ENCODE peak calls at places on chromosomes 5 and 9, in five cellular contexts. Z is Peyer's patch, N is HCT116, U is upper lobe of left lung, T is H1. B is an unnamed sample.

GRCh38 chr5:127820910-127821553 is 117.8 kb downstream of the CCDC192 start:
- DNase-seq in Z (no peak), N (no peak), U (no peak), T (no peak), B (no peak)

GRCh38 chr5:134451618-134452505 is 40.2 kb upstream of the CDKN2AIPNL start:
- DNase-seq in Z (no peak), N (no peak), U (no peak), T (no peak), B (peak)

GRCh38 chr9:127524373-127524772 is 73.1 kb downstream of the LRSAM1 start:
- DNase-seq in Z (no peak), N (no peak), U (no peak), T (no peak), B (no peak)

GRCh38 chr5:174065528-174066189 is 20.2 kb downstream of the NSG2 start:
- DNase-seq in Z (no peak), N (no peak), U (no peak), T (no peak), B (no peak)

GRCh38 chr5:124156408-124157027 is 589.9 kb downstream of the ZNF608 start:
- DNase-seq in Z (no peak), N (no peak), U (no peak), T (no peak), B (no peak)

GRCh38 chr5:173333900-173334685 is 5.9 kb upstream of the STC2 start:
- DNase-seq in Z (no peak), N (no peak), U (no peak), T (no peak), B (no peak)

GRCh38 chr5:41270423-41271251 is 57.3 kb upstream of the C6 start:
- DNase-seq in Z (no peak), N (peak), U (no peak), T (no peak), B (no peak)

GRCh38 chr5:113804264-113804663 is 290.8 kb downstream of the YTHDC2 start:
- DNase-seq in Z (no peak), N (no peak), U (no peak), T (no peak), B (no peak)

GRCh38 chr9:133558191-133559126 is 24.0 kb downstream of the ADAMTSL2 start:
- DNase-seq in Z (no peak), N (peak), U (peak), T (no peak), B (peak)

GRCh38 chr9:114385412-114386181 is 2.2 kb downstream of the AKNA start:
- DNase-seq in Z (peak), N (peak), U (no peak), T (no peak), B (peak)
- TF ChIP-seq POLR2A in Z (peak), N (no peak), U (peak), T (no peak), B (no peak)

DNA sequence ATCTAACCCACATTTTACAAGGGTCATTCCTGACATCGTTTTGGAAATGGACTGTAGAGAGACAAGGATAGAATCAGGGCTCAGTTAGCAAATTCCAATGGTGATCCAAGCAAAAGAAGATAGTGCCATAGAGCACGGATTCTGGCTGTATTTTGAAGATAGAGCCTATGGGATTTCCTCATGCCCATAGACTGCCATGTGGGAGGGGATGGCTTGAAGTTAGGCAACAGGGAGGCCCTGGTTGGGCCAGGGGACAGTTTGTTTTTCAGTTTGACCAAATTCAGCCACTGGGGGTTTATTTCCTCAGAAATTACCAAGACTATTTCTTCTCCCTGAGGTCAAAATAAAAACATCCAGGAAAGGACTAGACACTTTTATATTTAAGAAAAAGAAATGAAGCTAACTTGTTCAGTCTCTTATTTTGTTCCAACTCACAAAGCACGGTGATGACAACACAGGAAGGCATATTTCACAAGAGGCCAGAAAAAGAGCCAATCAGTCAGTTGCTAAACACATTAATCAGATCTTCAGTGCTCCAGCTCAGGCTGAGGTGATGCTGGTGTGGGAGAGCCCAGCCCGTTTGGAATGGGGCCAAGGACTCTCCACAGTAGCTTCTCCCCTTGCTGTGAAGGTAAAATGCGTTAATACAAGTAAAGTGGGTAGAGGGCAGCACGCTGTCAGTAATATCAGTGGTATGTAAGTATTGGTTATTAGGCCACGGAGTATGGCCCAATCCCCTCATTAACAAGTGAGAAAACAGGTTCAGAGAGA is 4.4 kb upstream of the DCTN4 start:
- DNase-seq in Z (no peak), N (no peak), U (no peak), T (no peak), B (peak)
- TF ChIP-seq POLR2A in Z (no peak), N (no peak), U (peak), T (no peak), B (no peak)

GRCh38 chr5:65102501-65102825 is 333.7 kb downstream of the CWC27 start:
- DNase-seq in Z (no peak), N (no peak), U (no peak), T (no peak), B (no peak)

GRCh38 chr5:65104831-65105230 is 336.1 kb downstream of the CWC27 start:
- DNase-seq in Z (no peak), N (no peak), U (no peak), T (no peak), B (no peak)

GRCh38 chr5:65101706-65102105 is 333.0 kb downstream of the CWC27 start:
- DNase-seq in Z (no peak), N (no peak), U (no peak), T (no peak), B (no peak)

GRCh38 chr5:65103674-65104035 is 334.9 kb downstream of the CWC27 start:
- DNase-seq in Z (no peak), N (no peak), U (no peak), T (no peak), B (no peak)

GRCh38 chr5:65102826-65103673 is 334.3 kb downstream of the CWC27 start:
- DNase-seq in Z (peak), N (no peak), U (peak), T (peak), B (peak)
- TF ChIP-seq POLR2A in Z (peak), N (no peak), U (peak), T (peak), B (no peak)

GRCh38 chr9:676780-677458 is 164.6 kb upstream of the DMRT1 start:
- DNase-seq in Z (no peak), N (no peak), U (no peak), T (no peak), B (no peak)

GRCh38 chr9:679462-679861 is 162.0 kb upstream of the DMRT1 start:
- DNase-seq in Z (no peak), N (no peak), U (no peak), T (no peak), B (no peak)

GRCh38 chr9:675697-676370 is 165.7 kb upstream of the DMRT1 start:
- DNase-seq in Z (no peak), N (no peak), U (no peak), T (no peak), B (no peak)

GRCh38 chr9:680106-680505 is 161.4 kb upstream of the DMRT1 start:
- DNase-seq in Z (no peak), N (no peak), U (no peak), T (no peak), B (no peak)

GRCh38 chr9:677461-678097 is 163.9 kb upstream of the DMRT1 start:
- DNase-seq in Z (no peak), N (no peak), U (no peak), T (no peak), B (no peak)
- TF ChIP-seq POLR2A in Z (no peak), N (no peak), U (no peak), T (no peak), B (no peak)

GRCh38 chr5:94812232-94812631 is 193.8 kb downstream of the SLF1 start:
- DNase-seq in Z (no peak), N (no peak), U (no peak), T (no peak), B (no peak)
- TF ChIP-seq POLR2A in Z (no peak), N (no peak), U (no peak), T (no peak), B (no peak)

DNA sequence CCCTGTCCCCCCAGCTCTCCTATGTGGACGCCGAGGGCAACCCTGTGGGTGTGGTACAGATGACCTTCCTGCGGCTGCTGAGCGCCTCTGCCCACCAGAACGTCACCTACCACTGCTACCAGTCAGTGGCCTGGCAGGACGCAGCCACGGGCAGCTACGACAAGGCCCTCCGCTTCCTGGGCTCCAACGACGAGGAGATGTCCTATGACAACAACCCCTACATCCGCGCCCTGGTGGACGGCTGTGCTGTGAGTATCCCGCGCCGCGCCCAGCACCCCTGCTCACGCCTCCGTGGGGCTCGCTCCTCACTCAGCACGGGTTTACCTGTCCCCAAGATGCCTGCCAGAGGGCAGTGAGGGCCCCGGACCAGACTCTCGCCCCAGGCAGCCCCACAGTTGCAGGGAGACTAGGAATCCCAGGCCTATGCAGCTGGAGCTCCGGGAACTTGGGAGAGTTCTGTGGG is 45.6 kb upstream of the FCN2 start:
- DNase-seq in Z (no peak), N (no peak), U (peak), T (no peak), B (no peak)
- TF ChIP-seq POLR2A in Z (no peak), N (no peak), U (no peak), T (no peak), B (no peak)

GRCh38 chr5:149141224-149141956 is at the start of gene ABLIM3:
- DNase-seq in Z (peak), N (no peak), U (peak), T (peak), B (peak)
- TF ChIP-seq POLR2A in Z (no peak), N (no peak), U (no peak), T (no peak), B (no peak)

GRCh38 chr5:180350296-180350695 is 2.8 kb downstream of the GFPT2 start:
- DNase-seq in Z (no peak), N (no peak), U (peak), T (no peak), B (no peak)
- TF ChIP-seq POLR2A in Z (no peak), N (no peak), U (no peak), T (no peak), B (no peak)

DNA sequence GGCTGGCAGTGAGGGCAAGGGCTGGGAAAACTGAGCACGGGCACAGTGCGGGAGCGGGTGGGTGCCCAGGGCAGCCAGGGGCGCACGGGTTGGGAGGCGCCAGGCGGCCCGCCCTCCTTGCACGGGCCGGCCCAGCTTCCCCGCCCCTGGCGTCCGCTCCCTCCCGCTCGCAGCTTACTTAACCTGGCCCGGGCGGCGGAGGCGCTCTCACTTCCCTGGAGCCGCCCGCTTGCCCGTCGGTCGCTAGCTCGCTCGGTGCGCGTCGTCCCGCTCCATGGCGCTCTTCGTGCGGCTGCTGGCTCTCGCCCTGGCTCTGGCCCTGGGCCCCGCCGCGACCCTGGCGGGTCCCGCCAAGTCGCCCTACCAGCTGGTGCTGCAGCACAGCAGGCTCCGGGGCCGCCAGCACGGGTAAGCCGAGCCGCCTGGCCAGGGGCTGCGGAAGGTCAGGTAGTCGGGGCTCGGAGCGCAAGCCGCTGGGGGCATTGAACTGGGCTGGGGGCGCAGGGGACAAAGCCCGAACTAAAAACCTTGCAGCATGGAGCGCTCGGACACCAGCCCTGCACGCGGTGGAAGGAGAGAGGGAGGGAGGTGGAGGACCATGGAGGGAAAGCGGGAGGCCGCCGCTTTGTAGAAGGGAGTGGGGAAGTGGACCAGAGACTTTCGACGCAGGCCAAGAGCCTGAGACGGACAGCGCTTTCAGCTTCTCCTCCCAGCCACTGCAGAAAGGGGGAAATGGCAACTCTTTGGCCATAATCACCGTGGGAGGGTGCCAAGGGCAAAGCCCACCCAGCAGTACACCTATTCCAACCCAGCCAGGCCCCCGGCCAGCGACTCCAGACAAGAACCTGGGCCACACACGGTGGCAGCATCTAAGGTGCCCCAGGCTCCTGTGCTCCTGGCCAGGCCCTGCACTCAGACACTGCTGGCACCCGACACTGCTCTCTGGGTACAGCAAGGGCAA is at the start of gene TGFBI:
- DNase-seq in Z (peak), N (no peak), U (peak), T (peak), B (peak)
- TF ChIP-seq POLR2A in Z (no peak), N (no peak), U (peak), T (no peak), B (no peak)

DNA sequence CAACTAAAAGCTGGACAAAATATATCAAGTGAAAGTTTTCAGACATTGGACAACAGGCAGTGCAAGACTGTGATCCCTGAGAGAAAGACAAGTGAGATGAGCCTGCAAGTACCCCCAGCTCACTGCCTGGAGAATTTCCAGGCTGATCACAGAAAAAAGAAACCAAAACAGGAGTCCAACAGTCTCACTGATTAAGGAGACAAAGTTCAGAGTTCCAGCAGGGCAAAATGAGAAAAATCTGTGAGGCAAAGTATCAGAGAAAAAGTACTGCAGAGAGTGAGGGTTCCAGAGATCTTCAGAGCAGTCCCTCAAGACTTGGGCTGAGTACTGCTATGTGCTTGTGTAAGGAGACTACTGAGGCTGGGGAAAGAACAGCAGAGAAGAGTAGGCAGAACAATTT is 56.0 kb upstream of the PRSS3 start:
- DNase-seq in Z (no peak), N (no peak), U (no peak), T (no peak), B (no peak)
- TF ChIP-seq POLR2A in Z (no peak), N (no peak), U (no peak), T (no peak), B (no peak)